ENCODE peak calls at places on chromosomes 1 and 21, in five cellular contexts. U is lower lobe of right lung, V is mucosa of descending colon, G is heart right ventricle, K is body of pancreas. W is an unnamed sample.

GRCh38 chr1:202010042-202011015 is at the start of gene ELF3:
- DNase-seq in K (peak; percentile 98), U (peak; percentile 86), G (no peak), V (peak; percentile 91), W (no peak)

GRCh38 chr1:63883494-63884235 is 109.8 kb downstream of the ROR1 start:
- DNase-seq in U (no peak), K (no peak), G (no peak), V (no peak), W (no peak)

GRCh38 chr1:11794446-11795237 is 11.1 kb downstream of the MTHFR start:
- DNase-seq in U (no peak), G (no peak), K (no peak), V (no peak), W (no peak)

GRCh38 chr1:175512637-175513412 is 230.6 kb downstream of the TNR start:
- DNase-seq in U (no peak), V (no peak), K (no peak), G (no peak), W (no peak)

GRCh38 chr1:69929278-69930057 is 275.9 kb downstream of the LRRC40 start:
- DNase-seq in V (no peak), K (no peak), G (no peak), U (no peak), W (no peak)

GRCh38 chr1:30719406-30720270 is 3.7 kb downstream of the MATN1 start:
- DNase-seq in V (no peak), G (no peak), U (no peak), K (no peak), W (no peak)

GRCh38 chr1:234989479-234990327 is 138.9 kb downstream of the TOMM20 start:
- DNase-seq in G (no peak), U (no peak), V (no peak), K (no peak), W (no peak)

GRCh38 chr21:44354775-44355771 is 1.7 kb downstream of the TRPM2 start:
- DNase-seq in G (no peak), K (no peak), U (no peak), V (peak; percentile 21), W (no peak)

GRCh38 chr1:51636765-51637522 is 20.1 kb downstream of the OSBPL9 start:
- DNase-seq in K (no peak), U (no peak), G (no peak), V (no peak), W (peak; percentile 47)

GRCh38 chr1:155729031-155729898 is 40.4 kb downstream of the DAP3 start:
- DNase-seq in U (no peak), G (no peak), V (no peak), K (peak; percentile 65), W (no peak)

GRCh38 chr1:1124508-1124785 is 8.6 kb upstream of the C1orf159 start:
- DNase-seq in U (no peak), K (no peak), V (peak; percentile 77), G (no peak), W (no peak)

GRCh38 chr1:245742891-245743290 is 588.1 kb downstream of the KIF26B start:
- DNase-seq in U (no peak), K (no peak), G (no peak), V (no peak), W (no peak)

GRCh38 chr21:41640756-41641509 is 125.9 kb downstream of the RIPK4 start:
- DNase-seq in K (no peak), U (no peak), G (no peak), V (no peak), W (no peak)

GRCh38 chr1:68112835-68113243 is 62.4 kb upstream of the DIRAS3 start:
- DNase-seq in K (no peak), G (no peak), V (no peak), U (no peak), W (no peak)

GRCh38 chr1:162385702-162386101 is 4.2 kb downstream of the C1orf226 start:
- DNase-seq in V (no peak), U (no peak), K (no peak), G (no peak), W (no peak)

GRCh38 chr1:49102752-49103151 is 326.1 kb upstream of the BEND5 start:
- DNase-seq in K (no peak), U (no peak), V (no peak), G (no peak), W (no peak)

GRCh38 chr21:31671146-31671716 is 11.7 kb downstream of the SOD1 start:
- DNase-seq in K (no peak), G (no peak), U (no peak), V (no peak), W (no peak)

GRCh38 chr1:77876884-77877283 is 11.5 kb upstream of the NEXN start:
- DNase-seq in U (no peak), K (no peak), V (no peak), G (no peak), W (no peak)

GRCh38 chr1:53264048-53264447 is 25.7 kb upstream of the MAGOH start:
- DNase-seq in G (no peak), U (no peak), K (no peak), V (no peak), W (no peak)

GRCh38 chr1:8733463-8733862 is 84.0 kb downstream of the RERE start:
- DNase-seq in K (peak; percentile 29), U (no peak), G (no peak), V (no peak), W (no peak)

GRCh38 chr1:200206340-200206739 is 178.8 kb downstream of the NR5A2 start:
- DNase-seq in V (no peak), K (no peak), G (no peak), U (no peak), W (no peak)

GRCh38 chr21:31098576-31099005 is 60.3 kb upstream of the KRTAP19-8 start:
- DNase-seq in V (peak; percentile 67), G (peak; percentile 66), U (peak; percentile 80), K (peak; percentile 73), W (peak; percentile 73)

GRCh38 chr1:54940027-54940426 is 40.4 kb upstream of the TMEM61 start:
- DNase-seq in V (no peak), G (no peak), K (no peak), U (no peak), W (no peak)

GRCh38 chr1:170903961-170904360 is 31.4 kb upstream of the MROH9 start:
- DNase-seq in G (no peak), V (no peak), K (no peak), U (no peak), W (no peak)

GRCh38 chr1:187409341-187409740 is 580.6 kb downstream of the PLA2G4A start:
- DNase-seq in K (no peak), V (no peak), U (no peak), G (no peak), W (no peak)

GRCh38 chr1:56295949-56296929 is 283.1 kb downstream of the PLPP3 start:
- DNase-seq in K (no peak), G (no peak), U (no peak), V (no peak), W (no peak)

GRCh38 chr21:21806711-21807597 is 808.7 kb downstream of the NCAM2 start:
- DNase-seq in K (no peak), G (no peak), V (no peak), U (no peak), W (no peak)

GRCh38 chr1:19852036-19852435 is 30.2 kb upstream of the OTUD3 start:
- DNase-seq in U (no peak), G (no peak), K (no peak), V (no peak), W (no peak)

GRCh38 chr1:44029260-44029910 is 1.9 kb downstream of the SLC6A9 start:
- DNase-seq in U (no peak), K (no peak), G (no peak), V (no peak), W (no peak)

GRCh38 chr1:240455228-240455821 is 156.6 kb downstream of the GREM2 start:
- DNase-seq in V (no peak), G (no peak), K (no peak), U (no peak), W (no peak)

GRCh38 chr1:243287652-243288051 is 31.8 kb downstream of the SDCCAG8 start:
- DNase-seq in V (no peak), U (no peak), K (no peak), G (no peak), W (no peak)

GRCh38 chr1:103109291-103109920 is 1.1 kb upstream of the COL11A1 start:
- DNase-seq in G (no peak), K (no peak), V (no peak), U (no peak), W (no peak)

GRCh38 chr1:176717052-176717754 is 254.2 kb downstream of the PAPPA2 start:
- DNase-seq in G (no peak), U (no peak), K (no peak), V (no peak), W (no peak)

GRCh38 chr1:151838491-151839412 is 868 bp downstream of the C2CD4D start:
- DNase-seq in U (no peak), G (no peak), V (peak; percentile 56), K (no peak), W (no peak)
- H3K4me1 ChIP-seq in U (peaks cover 27% of the 10 kb centered on the region), G (peaks cover 15% of the 10 kb centered on the region), V (peaks cover 2% of the 10 kb centered on the region), K (peaks cover 74% of the 10 kb centered on the region), W (peaks cover 10% of the 10 kb centered on the region)

GRCh38 chr1:16644179-16645043 is 22.3 kb downstream of the RNU1-3 start:
- DNase-seq in U (peak; percentile 98), K (peak; percentile 99), V (peak; percentile 100), G (peak; percentile 100), W (peak; percentile 77)
- TF ChIP-seq CTCF in U (peak; percentile 75), K (peak; percentile 15), V (peak; percentile 24), G (peak; percentile 30), W (peak; percentile 56)

GRCh38 chr1:246891105-246891504 is 40.6 kb downstream of the AHCTF1 start:
- DNase-seq in U (no peak), K (no peak), G (no peak), V (no peak), W (no peak)

GRCh38 chr1:246888522-246888921 is 43.2 kb downstream of the AHCTF1 start:
- DNase-seq in K (no peak), V (no peak), G (no peak), U (no peak), W (no peak)

GRCh38 chr1:246897302-246897701 is 34.4 kb downstream of the AHCTF1 start:
- DNase-seq in G (no peak), V (no peak), K (no peak), U (no peak), W (no peak)

GRCh38 chr1:246893205-246893939 is 38.4 kb downstream of the AHCTF1 start:
- DNase-seq in G (no peak), K (no peak), V (no peak), U (no peak), W (no peak)
- H3K36me3 ChIP-seq in G (peaks cover 100% of the 10 kb centered on the region), K (peaks cover 30% of the 10 kb centered on the region), V (no peaks in the 10 kb centered on the region), U (peaks cover 99% of the 10 kb centered on the region), W (peaks cover 71% of the 10 kb centered on the region)

DNA sequence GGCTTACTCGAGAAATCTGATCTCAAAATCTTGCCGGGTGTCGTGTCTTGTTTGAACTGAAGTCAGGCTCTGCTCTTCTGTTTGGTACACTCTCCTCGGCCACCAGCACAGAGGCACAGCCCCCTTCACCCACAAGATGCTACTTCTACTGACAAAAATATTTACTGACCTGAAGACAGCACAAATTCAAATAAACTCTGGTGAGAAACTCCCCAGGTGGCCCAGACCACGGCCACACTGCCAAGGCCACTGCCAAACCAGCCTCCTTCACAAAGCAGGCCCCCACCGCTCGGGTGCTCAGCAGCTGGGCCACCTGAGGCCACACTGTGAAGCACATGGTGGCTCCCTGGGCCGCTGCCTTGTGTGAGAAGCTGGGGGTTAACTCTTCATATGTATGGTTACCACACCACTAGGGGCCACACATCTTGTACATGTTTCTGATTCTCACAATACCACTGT is 80.6 kb downstream of the TGFBR3 start:
- DNase-seq in G (no peak), V (no peak), K (peak; percentile 93), U (no peak), W (no peak)
- H3K4me1 ChIP-seq in G (peaks cover 52% of the 10 kb centered on the region), V (peaks cover 12% of the 10 kb centered on the region), K (peaks cover 49% of the 10 kb centered on the region), U (peaks cover 51% of the 10 kb centered on the region), W (peaks cover 14% of the 10 kb centered on the region)

GRCh38 chr1:59072017-59072947 is 224.6 kb upstream of the FGGY start:
- DNase-seq in K (no peak), G (no peak), V (no peak), U (no peak), W (no peak)
- TF ChIP-seq CTCF in K (no peak), G (no peak), V (no peak), U (no peak), W (no peak)

W was measured in ascending aorta.